ENCODE peak calls at places on chromosome 19, in seven cellular contexts. H, B, Z, S, P, U and Y are unnamed samples.

GRCh38 chr19:1213391-1214286 is 8.1 kb downstream of the STK11 start:
- DNase-seq in H (peak; percentile 73), B (peak; percentile 66), Z (peak; percentile 98), S (no peak), P (peak; percentile 78), U (peak; percentile 80), Y (peak; percentile 98)

GRCh38 chr19:4669723-4670480 is at the start of gene MYDGF:
- DNase-seq in H (peak; percentile 94), B (peak; percentile 90), Z (peak; percentile 91), S (peak; percentile 98), P (peak; percentile 84), U (peak; percentile 95), Y (peak; percentile 100)

GRCh38 chr19:18425515-18426415 is 6.6 kb downstream of the SSBP4 start:
- DNase-seq in H (no peak), B (peak; percentile 76), Z (no peak), S (no peak), P (peak; percentile 70), U (peak; percentile 73), Y (peak; percentile 100)

GRCh38 chr19:40150170-40150569 is 41.1 kb upstream of the MAP3K10 start:
- DNase-seq in H (no peak), B (no peak), Z (no peak), S (no peak), P (peak; percentile 5), U (no peak), Y (peak; percentile 11)

GRCh38 chr19:41868120-41868988 is 8.3 kb downstream of the RPS19 start:
- DNase-seq in H (no peak), B (no peak), Z (no peak), S (no peak), P (no peak), U (no peak), Y (no peak)

GRCh38 chr19:21117041-21117907 is 24.6 kb upstream of the ZNF431 start:
- DNase-seq in H (no peak), B (no peak), Z (peak; percentile 31), S (no peak), P (peak; percentile 83), U (no peak), Y (no peak)

GRCh38 chr19:10565028-10565566 is 713 bp downstream of the KRI1 start:
- DNase-seq in H (peak; percentile 35), B (no peak), Z (peak; percentile 41), S (peak; percentile 75), P (peak; percentile 20), U (peak; percentile 52), Y (peak; percentile 98)

GRCh38 chr19:4639531-4640246 is 373 bp downstream of the TNFAIP8L1 start:
- DNase-seq in H (no peak), B (peak; percentile 49), Z (no peak), S (no peak), P (no peak), U (peak; percentile 33), Y (peak; percentile 83)

GRCh38 chr19:36060430-36060829 is 5.7 kb downstream of the WDR62 start:
- DNase-seq in H (peak; percentile 53), B (peak; percentile 35), Z (peak; percentile 64), S (peak; percentile 42), P (peak; percentile 47), U (peak; percentile 31), Y (peak; percentile 94)
- TF ChIP-seq CTCF in H (peak; percentile 37), B (peak; percentile 35), Z (peak; percentile 65), S (peak; percentile 55), P (peak; percentile 70), U (peak; percentile 57), Y (peak; percentile 63)

GRCh38 chr19:3455960-3456601 is 24.2 kb downstream of the SMIM24 start:
- DNase-seq in H (no peak), B (no peak), Z (no peak), S (peak; percentile 14), P (no peak), U (no peak), Y (no peak)

GRCh38 chr19:3455393-3455955 is 24.9 kb downstream of the SMIM24 start:
- DNase-seq in H (no peak), B (no peak), Z (no peak), S (peak; percentile 10), P (no peak), U (no peak), Y (peak; percentile 71)

GRCh38 chr19:3452456-3453068 is 27.8 kb downstream of the SMIM24 start:
- DNase-seq in H (no peak), B (no peak), Z (no peak), S (peak; percentile 17), P (no peak), U (no peak), Y (no peak)

GRCh38 chr19:3454656-3455392 is 25.5 kb downstream of the SMIM24 start:
- DNase-seq in H (no peak), B (no peak), Z (no peak), S (no peak), P (no peak), U (no peak), Y (no peak)

GRCh38 chr19:3453840-3454239 is 26.5 kb downstream of the SMIM24 start:
- DNase-seq in H (no peak), B (no peak), Z (no peak), S (no peak), P (no peak), U (no peak), Y (no peak)
- H3K4me3 ChIP-seq in H (no peak overlapping the region), B (no peak overlapping the region), Z (no peak overlapping the region), S (no peak overlapping the region), P (no peak overlapping the region), U (no peak overlapping the region), Y (no peak overlapping the region)

GRCh38 chr19:27793128-27793643 is 1419.8 kb downstream of the UQCRFS1 start:
- DNase-seq in H (peak; percentile 71), B (peak; percentile 60), Z (peak; percentile 96), S (peak; percentile 77), P (peak; percentile 85), U (peak; percentile 67), Y (peak; percentile 58)

GRCh38 chr19:27792576-27793127 is 1420.3 kb downstream of the UQCRFS1 start:
- DNase-seq in H (no peak), B (no peak), Z (no peak), S (no peak), P (no peak), U (no peak), Y (no peak)

GRCh38 chr19:27795369-27795768 is 1417.6 kb downstream of the UQCRFS1 start:
- DNase-seq in H (no peak), B (no peak), Z (no peak), S (no peak), P (no peak), U (no peak), Y (no peak)

GRCh38 chr19:27794444-27795042 is 1418.4 kb downstream of the UQCRFS1 start:
- DNase-seq in H (no peak), B (no peak), Z (peak; percentile 33), S (peak; percentile 40), P (peak; percentile 35), U (no peak), Y (peak; percentile 66)

GRCh38 chr19:27793644-27794443 is 1419.1 kb downstream of the UQCRFS1 start:
- DNase-seq in H (peak; percentile 92), B (peak; percentile 89), Z (peak; percentile 97), S (peak; percentile 83), P (peak; percentile 95), U (peak; percentile 94), Y (peak; percentile 95)
- TF ChIP-seq CTCF in H (no peak), B (no peak), Z (no peak), S (no peak), P (no peak), U (no peak), Y (no peak)

GRCh38 chr19:50332264-50333038 is 3.3 kb upstream of the KCNC3 start:
- DNase-seq in H (no peak), B (no peak), Z (no peak), S (no peak), P (no peak), U (no peak), Y (peak; percentile 71)
- H3K4me3 ChIP-seq in H (peak overlapping the region; percentile 53), B (no peak overlapping the region), Z (no peak overlapping the region), S (peak overlapping the region; percentile 41), P (no peak overlapping the region), U (peak overlapping the region; percentile 68), Y (no peak overlapping the region)

GRCh38 chr19:17069249-17069648 is 6.0 kb downstream of the HAUS8 start:
- DNase-seq in H (no peak), B (no peak), Z (no peak), S (no peak), P (no peak), U (no peak), Y (peak; percentile 31)
- TF ChIP-seq CTCF in H (no peak), B (no peak), Z (no peak), S (no peak), P (no peak), U (no peak), Y (no peak)